ENCODE peak calls at places on chromosomes 12 and 14, in nine cellular contexts. V is AG10803, K is HuH-7, U is HEK293T, N is activated T-cell treated with anti-CD3 and anti-CD28 coated beads for 1 hour, F is RPMI7951, J is GM23338, Q is RPMI8226, O is GM18507. I is an unnamed sample.

GRCh38 chr14:30243805-30244204 is 315.2 kb upstream of the G2E3 start:
- DNase-seq in V (peak; percentile 61), K (no peak), U (no peak), N (no peak), F (peak; percentile 34), J (no peak), Q (no peak), O (no peak), I (no peak)

GRCh38 chr12:126480396-126480795 is 1415.2 kb downstream of the AACS start:
- DNase-seq in V (no peak), K (no peak), U (no peak), N (no peak), F (no peak), J (peak; percentile 53), Q (no peak), O (no peak), I (no peak)

GRCh38 chr12:70733385-70733784 is 96.2 kb upstream of the PTPRB start:
- DNase-seq in V (peak; percentile 71), K (peak; percentile 47), U (peak; percentile 64), N (no peak), F (peak; percentile 55), J (peak; percentile 83), Q (peak; percentile 61), O (peak; percentile 38), I (peak; percentile 7)

GRCh38 chr14:97626088-97626487 is 828.9 kb downstream of the VRK1 start:
- DNase-seq in V (no peak), K (no peak), U (no peak), N (no peak), F (no peak), J (no peak), Q (no peak), O (no peak), I (no peak)

GRCh38 chr12:96752211-96752610 is 154.8 kb upstream of the NEDD1 start:
- DNase-seq in V (no peak), K (no peak), U (no peak), N (no peak), F (no peak), J (no peak), Q (no peak), O (no peak), I (no peak)

GRCh38 chr12:81450920-81451739 is 308.0 kb downstream of the PPFIA2 start:
- DNase-seq in V (peak; percentile 72), K (peak; percentile 51), U (peak; percentile 64), N (no peak), F (peak; percentile 29), J (peak; percentile 95), Q (peak; percentile 37), O (no peak), I (peak; percentile 10)

GRCh38 chr12:120264086-120264485 is 1.4 kb downstream of the PXN start:
- DNase-seq in V (no peak), K (no peak), U (no peak), N (no peak), F (no peak), J (no peak), Q (no peak), O (no peak), I (no peak)

GRCh38 chr14:66284346-66284745 is 201.8 kb upstream of the CCDC196 start:
- DNase-seq in V (peak; percentile 25), K (no peak), U (no peak), N (no peak), F (no peak), J (no peak), Q (no peak), O (no peak), I (no peak)

GRCh38 chr12:131242741-131243496 is 289.2 kb downstream of the ADGRD1 start:
- DNase-seq in V (no peak), K (no peak), U (peak; percentile 67), N (no peak), F (no peak), J (peak; percentile 64), Q (peak; percentile 9), O (no peak), I (peak; percentile 52)

GRCh38 chr14:24388474-24389179 is 10.2 kb upstream of the NYNRIN start:
- DNase-seq in V (no peak), K (no peak), U (no peak), N (no peak), F (no peak), J (no peak), Q (no peak), O (no peak), I (no peak)

GRCh38 chr14:61107148-61107641 is 126.2 kb downstream of the SLC38A6 start:
- DNase-seq in V (peak; percentile 64), K (no peak), U (no peak), N (no peak), F (no peak), J (no peak), Q (no peak), O (no peak), I (no peak)

GRCh38 chr12:116856729-116857128 is 24.5 kb downstream of the HRK start:
- DNase-seq in V (no peak), K (no peak), U (no peak), N (no peak), F (no peak), J (no peak), Q (no peak), O (no peak), I (no peak)

GRCh38 chr14:35369701-35370191 is 34.8 kb downstream of the NFKBIA start:
- DNase-seq in V (no peak), K (no peak), U (no peak), N (no peak), F (no peak), J (no peak), Q (no peak), O (no peak), I (no peak)

GRCh38 chr12:64561302-64561651 is 49.0 kb upstream of the RASSF3 start:
- DNase-seq in V (no peak), K (no peak), U (no peak), N (no peak), F (no peak), J (no peak), Q (no peak), O (no peak), I (no peak)

GRCh38 chr14:99546230-99546879 is 57.7 kb downstream of the CCDC85C start:
- DNase-seq in V (no peak), K (no peak), U (no peak), N (no peak), F (no peak), J (no peak), Q (no peak), O (no peak), I (no peak)

GRCh38 chr12:1907652-1908611 is 10.5 kb downstream of the CACNA2D4 start:
- DNase-seq in V (no peak), K (peak; percentile 59), U (peak; percentile 6), N (no peak), F (peak; percentile 7), J (no peak), Q (no peak), O (no peak), I (no peak)

GRCh38 chr12:76571256-76571655 is 11.7 kb upstream of the OSBPL8 start:
- DNase-seq in V (peak; percentile 33), K (no peak), U (no peak), N (no peak), F (no peak), J (no peak), Q (no peak), O (no peak), I (no peak)

GRCh38 chr14:90795744-90796143 is 20.5 kb downstream of the TTC7B start:
- DNase-seq in V (peak; percentile 82), K (no peak), U (no peak), N (no peak), F (peak; percentile 72), J (peak; percentile 32), Q (no peak), O (no peak), I (no peak)

GRCh38 chr14:100883789-100884101 is 19.8 kb downstream of the RTL1 start:
- DNase-seq in V (no peak), K (no peak), U (no peak), N (no peak), F (no peak), J (no peak), Q (no peak), O (no peak), I (no peak)

GRCh38 chr12:131929530-131930456 is 717 bp downstream of the PUS1 start:
- DNase-seq in V (peak; percentile 12), K (peak; percentile 55), U (no peak), N (peak; percentile 23), F (no peak), J (no peak), Q (peak; percentile 40), O (no peak), I (no peak)

GRCh38 chr12:131620520-131620919 is 90.4 kb upstream of the SFSWAP start:
- DNase-seq in V (no peak), K (no peak), U (no peak), N (no peak), F (no peak), J (peak; percentile 73), Q (no peak), O (no peak), I (no peak)

GRCh38 chr14:24965934-24966593 is 83.9 kb downstream of the STXBP6 start:
- DNase-seq in V (peak; percentile 98), K (no peak), U (no peak), N (no peak), F (peak; percentile 74), J (no peak), Q (no peak), O (no peak), I (no peak)

GRCh38 chr14:99034711-99035171 is 237.3 kb downstream of the BCL11B start:
- DNase-seq in V (no peak), K (no peak), U (no peak), N (no peak), F (no peak), J (peak; percentile 69), Q (no peak), O (no peak), I (no peak)

GRCh38 chr12:123126294-123127144 is 24.4 kb downstream of the PITPNM2 start:
- DNase-seq in V (peak; percentile 99), K (no peak), U (no peak), N (no peak), F (peak; percentile 99), J (no peak), Q (no peak), O (no peak), I (no peak)

GRCh38 chr12:65505321-65506121 is 227.0 kb downstream of the MSRB3 start:
- DNase-seq in V (no peak), K (no peak), U (no peak), N (no peak), F (no peak), J (peak; percentile 12), Q (no peak), O (no peak), I (no peak)

GRCh38 chr12:11482955-11483354 is 87.6 kb upstream of the PRB2 start:
- DNase-seq in V (peak; percentile 12), K (no peak), U (no peak), N (no peak), F (peak; percentile 19), J (no peak), Q (no peak), O (no peak), I (no peak)

GRCh38 chr14:94100847-94101246 is 9.7 kb upstream of the IFI27 start:
- DNase-seq in V (peak; percentile 77), K (no peak), U (no peak), N (no peak), F (peak; percentile 72), J (no peak), Q (no peak), O (no peak), I (no peak)